ENCODE peak calls at places on chromosome 2, in six cellular contexts. H is natural killer cell; B is anterior cingulate cortex; Q is HEK293T; Z is stimulated activated CD8-positive, alpha-beta memory T cell treated with anti-CD3 and anti-CD28 coated beads, Interleukin-2, amount 100 ng/mL, for 48 hours; W is endodermal cell. R is an unnamed sample.

GRCh38 chr2:229339613-229340012 is 68.5 kb upstream of the PID1 start:
- DNase-seq in H (no peak), B (no peak), Q (no peak), Z (no peak), W (no peak), R (no peak)

GRCh38 chr2:46878886-46879285 is 36.7 kb downstream of the MCFD2 start:
- DNase-seq in H (no peak), B (no peak), Q (no peak), Z (no peak), W (peak), R (peak)

GRCh38 chr2:105308785-105309540 is 20.6 kb downstream of the TGFBRAP1 start:
- DNase-seq in H (no peak), B (no peak), Q (no peak), Z (no peak), W (no peak), R (no peak)

GRCh38 chr2:235171511-235172130 is 219.8 kb downstream of the SH3BP4 start:
- DNase-seq in H (no peak), B (no peak), Q (no peak), Z (no peak), W (no peak), R (no peak)

GRCh38 chr2:43186321-43186678 is 40.1 kb downstream of the ZFP36L2 start:
- DNase-seq in H (no peak), B (no peak), Q (no peak), Z (no peak), W (no peak), R (no peak)

GRCh38 chr2:19484736-19485135 is 126.3 kb upstream of the OSR1 start:
- DNase-seq in H (no peak), B (no peak), Q (no peak), Z (no peak), W (no peak), R (no peak)

GRCh38 chr2:98539056-98539735 is 69.1 kb downstream of the COA5 start:
- DNase-seq in H (no peak), B (no peak), Q (no peak), Z (no peak), W (no peak), R (no peak)

GRCh38 chr2:70094171-70094977 is 7.1 kb downstream of the PCBP1 start:
- DNase-seq in H (no peak), B (no peak), Q (no peak), Z (no peak), W (no peak), R (no peak)

GRCh38 chr2:160105366-160105765 is 43.0 kb upstream of the PLA2R1 start:
- DNase-seq in H (no peak), B (no peak), Q (no peak), Z (no peak), W (no peak), R (no peak)